ENCODE peak calls at places on chromosome 11, in seven cellular contexts. U is Peyer's patch, J is upper lobe of left lung, Y is WERI-Rb-1, V is SJSA1, Q is body of pancreas, X is lower lobe of right lung. D is an unnamed sample. For H3K36me3 and H3K9me3, the result is how much of the 10 kb centered on the place peaks cover.

GRCh38 chr11:133479209-133479608 is 53.1 kb downstream of the OPCML start:
- DNase-seq in U (no peak), J (no peak), Y (no peak), V (no peak), Q (no peak), X (no peak), D (no peak)

GRCh38 chr11:117199061-117199915 is at the start of gene TAGLN:
- DNase-seq in U (no peak), J (peak), Y (no peak), V (peak), Q (peak), X (peak), D (peak)

GRCh38 chr11:24068197-24068596 is 428.7 kb upstream of the LUZP2 start:
- DNase-seq in U (no peak), J (no peak), Y (no peak), V (no peak), Q (no peak), X (no peak), D (no peak)

GRCh38 chr11:27857014-27857413 is 156.8 kb upstream of the BDNF start:
- DNase-seq in U (no peak), J (no peak), Y (no peak), V (no peak), Q (no peak), X (no peak), D (no peak)

GRCh38 chr11:6637871-6638270 is 17.7 kb downstream of the DCHS1 start:
- DNase-seq in U (no peak), J (no peak), Y (no peak), V (no peak), Q (no peak), X (no peak), D (no peak)

GRCh38 chr11:93085097-93085496 is 112.7 kb downstream of the SLC36A4 start:
- DNase-seq in U (no peak), J (no peak), Y (no peak), V (no peak), Q (no peak), X (no peak), D (no peak)

GRCh38 chr11:74615311-74615710 is 22.9 kb downstream of the POLD3 start:
- DNase-seq in U (no peak), J (no peak), Y (no peak), V (no peak), Q (no peak), X (no peak), D (no peak)

GRCh38 chr11:46677991-46678740 is 22.3 kb downstream of the ARHGAP1 start:
- DNase-seq in U (no peak), J (no peak), Y (peak), V (no peak), Q (no peak), X (no peak), D (no peak)

GRCh38 chr11:40306938-40307548 is 1152.4 kb downstream of the LRRC4C start:
- DNase-seq in U (no peak), J (no peak), Y (no peak), V (peak), Q (no peak), X (no peak), D (peak)

GRCh38 chr11:101692980-101693379 is 109.2 kb upstream of the TRPC6 start:
- DNase-seq in U (no peak), J (no peak), Y (no peak), V (no peak), Q (no peak), X (no peak), D (no peak)

GRCh38 chr11:2510626-2511402 is 66.0 kb downstream of the KCNQ1 start:
- DNase-seq in U (peak), J (peak), Y (no peak), V (no peak), Q (peak), X (peak), D (no peak)

GRCh38 chr11:108115495-108116140 is 5.7 kb upstream of the ACAT1 start:
- DNase-seq in U (peak), J (no peak), Y (no peak), V (no peak), Q (peak), X (peak), D (peak)

GRCh38 chr11:65915821-65916251 is 3.0 kb downstream of the C11orf68 start:
- DNase-seq in U (peak), J (peak), Y (no peak), V (peak), Q (peak), X (peak), D (peak)

GRCh38 chr11:2801711-2802388 is 83.7 kb downstream of the CDKN1C start:
- DNase-seq in U (peak), J (peak), Y (peak), V (no peak), Q (peak), X (peak), D (no peak)

GRCh38 chr11:4610258-4610935 is 2.4 kb upstream of the TRIM68 start:
- DNase-seq in U (no peak), J (no peak), Y (no peak), V (no peak), Q (no peak), X (no peak), D (no peak)

GRCh38 chr11:57161351-57161750 is 20.4 kb upstream of the LRRC55 start:
- DNase-seq in U (no peak), J (no peak), Y (no peak), V (no peak), Q (no peak), X (no peak), D (no peak)

GRCh38 chr11:704799-705645 is 1.0 kb upstream of the EPS8L2 start:
- DNase-seq in U (no peak), J (peak), Y (no peak), V (no peak), Q (peak), X (peak), D (no peak)

GRCh38 chr11:17019231-17019630 is 5.0 kb upstream of the PLEKHA7 start:
- DNase-seq in U (no peak), J (no peak), Y (no peak), V (no peak), Q (no peak), X (no peak), D (no peak)

GRCh38 chr11:75531325-75531724 is 5.6 kb upstream of the GDPD5 start:
- DNase-seq in U (no peak), J (no peak), Y (no peak), V (no peak), Q (no peak), X (no peak), D (no peak)

GRCh38 chr11:61472282-61472681 is 36.3 kb upstream of the LRRC10B start:
- DNase-seq in U (no peak), J (no peak), Y (no peak), V (no peak), Q (no peak), X (peak), D (no peak)

GRCh38 chr11:74025467-74026166 is 16.7 kb upstream of the UCP3 start:
- DNase-seq in U (no peak), J (no peak), Y (no peak), V (peak), Q (no peak), X (no peak), D (no peak)

GRCh38 chr11:71500601-71501021 is 26.5 kb upstream of the KRTAP5-7 start:
- DNase-seq in U (no peak), J (no peak), Y (no peak), V (no peak), Q (no peak), X (no peak), D (no peak)

GRCh38 chr11:536841-537621 is at the start of gene LRRC56:
- DNase-seq in U (peak), J (peak), Y (peak), V (no peak), Q (peak), X (peak), D (peak)

GRCh38 chr11:13229675-13230359 is 47.8 kb upstream of the BMAL1 start:
- DNase-seq in U (no peak), J (no peak), Y (no peak), V (no peak), Q (no peak), X (no peak), D (peak)

GRCh38 chr11:114928260-114928870 is 250.0 kb downstream of the NXPE2 start:
- DNase-seq in U (no peak), J (no peak), Y (peak), V (no peak), Q (no peak), X (no peak), D (no peak)

GRCh38 chr11:115226556-115226955 is 277.7 kb downstream of the CADM1 start:
- DNase-seq in U (no peak), J (no peak), Y (no peak), V (peak), Q (no peak), X (peak), D (peak)

GRCh38 chr11:118705796-118706545 is 26.5 kb upstream of the TREH start:
- DNase-seq in U (peak), J (no peak), Y (no peak), V (no peak), Q (no peak), X (no peak), D (peak)

GRCh38 chr11:12716816-12717215 is 42.6 kb downstream of the TEAD1 start:
- DNase-seq in U (no peak), J (no peak), Y (no peak), V (no peak), Q (no peak), X (no peak), D (no peak)

GRCh38 chr11:64281957-64282770 is 2.3 kb downstream of the BAD start:
- DNase-seq in U (no peak), J (no peak), Y (no peak), V (no peak), Q (no peak), X (no peak), D (no peak)

GRCh38 chr11:3866206-3866605 is 10.7 kb downstream of the STIM1 start:
- DNase-seq in U (no peak), J (no peak), Y (no peak), V (no peak), Q (no peak), X (peak), D (no peak)

GRCh38 chr11:34149274-34149673 is 43.8 kb downstream of the NAT10 start:
- DNase-seq in U (no peak), J (no peak), Y (peak), V (no peak), Q (no peak), X (peak), D (no peak)

GRCh38 chr11:6249822-6250555 is 9.6 kb upstream of the CCKBR start:
- DNase-seq in U (no peak), J (no peak), Y (no peak), V (no peak), Q (peak), X (no peak), D (peak)

GRCh38 chr11:131463609-131464008 is 93.2 kb downstream of the NTM start:
- DNase-seq in U (no peak), J (peak), Y (no peak), V (no peak), Q (no peak), X (no peak), D (no peak)

GRCh38 chr11:5204787-5205186 is 4.3 kb upstream of the OR51V1 start:
- DNase-seq in U (no peak), J (no peak), Y (peak), V (peak), Q (no peak), X (no peak), D (peak)

GRCh38 chr11:27471588-27472397 is 797 bp downstream of the LGR4 start:
- DNase-seq in U (peak), J (peak), Y (peak), V (no peak), Q (peak), X (peak), D (peak)

GRCh38 chr11:69452589-69452988 is 28.9 kb upstream of the LINC01488 start:
- DNase-seq in U (no peak), J (no peak), Y (no peak), V (no peak), Q (no peak), X (no peak), D (no peak)

GRCh38 chr11:107998761-107999160 is 9.9 kb upstream of the CUL5 start:
- DNase-seq in U (no peak), J (no peak), Y (no peak), V (no peak), Q (no peak), X (no peak), D (no peak)

GRCh38 chr11:44007746-44008501 is 39.9 kb upstream of the ACCSL start:
- DNase-seq in U (no peak), J (no peak), Y (no peak), V (peak), Q (no peak), X (no peak), D (no peak)

GRCh38 chr11:62573592-62574362 is at the start of gene EEF1G:
- DNase-seq in U (peak), J (peak), Y (peak), V (peak), Q (peak), X (peak), D (peak)
- H3K36me3 ChIP-seq in U (under half), J (under half), Y (half or more), V (half or more), Q (under half), X (half or more), D (under half)

DNA sequence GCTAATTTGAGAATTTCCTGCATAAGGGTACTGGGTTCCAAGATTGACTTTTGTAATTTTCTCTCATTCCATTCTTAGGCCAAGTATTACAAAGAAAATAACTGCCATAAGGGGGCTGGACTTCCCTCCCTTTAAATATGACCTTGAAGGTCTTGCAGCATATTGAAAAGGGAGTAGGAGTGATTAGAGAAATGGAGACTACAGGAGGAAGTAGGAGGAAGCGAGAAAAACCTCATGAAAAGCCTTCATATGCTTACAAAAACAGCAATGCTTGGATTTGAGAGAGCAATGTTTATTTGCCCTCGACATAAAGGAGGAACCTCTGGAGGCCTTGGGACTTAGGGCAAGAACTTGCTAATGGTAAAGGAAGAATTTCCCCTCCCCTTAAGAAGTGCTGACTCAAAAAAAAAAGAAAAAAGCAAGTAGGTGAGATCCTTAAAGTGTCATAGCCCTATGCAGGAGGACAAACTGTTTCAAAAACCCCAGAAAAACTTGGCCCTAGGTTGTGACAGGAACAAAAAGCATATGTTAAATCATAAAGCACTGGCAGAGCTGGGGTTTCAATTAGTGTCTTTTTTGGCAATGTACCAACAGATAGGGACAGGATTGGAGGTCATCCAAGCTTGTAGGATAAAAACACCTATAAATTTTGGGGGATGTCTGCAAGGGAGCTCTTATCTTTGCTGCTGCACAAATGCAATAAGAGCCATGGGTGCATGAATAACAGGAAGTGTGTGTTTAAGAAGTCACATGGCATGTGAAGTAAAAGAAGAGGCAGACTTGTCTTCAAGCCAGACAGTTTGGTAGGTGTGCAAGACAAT is 4.9 kb downstream of the GLYAT start:
- DNase-seq in U (no peak), J (no peak), Y (no peak), V (no peak), Q (no peak), X (no peak), D (no peak)
- H3K9me3 ChIP-seq in U (under half), J (under half), Y (under half), V (under half), Q (under half), X (under half), D (under half)

DNA sequence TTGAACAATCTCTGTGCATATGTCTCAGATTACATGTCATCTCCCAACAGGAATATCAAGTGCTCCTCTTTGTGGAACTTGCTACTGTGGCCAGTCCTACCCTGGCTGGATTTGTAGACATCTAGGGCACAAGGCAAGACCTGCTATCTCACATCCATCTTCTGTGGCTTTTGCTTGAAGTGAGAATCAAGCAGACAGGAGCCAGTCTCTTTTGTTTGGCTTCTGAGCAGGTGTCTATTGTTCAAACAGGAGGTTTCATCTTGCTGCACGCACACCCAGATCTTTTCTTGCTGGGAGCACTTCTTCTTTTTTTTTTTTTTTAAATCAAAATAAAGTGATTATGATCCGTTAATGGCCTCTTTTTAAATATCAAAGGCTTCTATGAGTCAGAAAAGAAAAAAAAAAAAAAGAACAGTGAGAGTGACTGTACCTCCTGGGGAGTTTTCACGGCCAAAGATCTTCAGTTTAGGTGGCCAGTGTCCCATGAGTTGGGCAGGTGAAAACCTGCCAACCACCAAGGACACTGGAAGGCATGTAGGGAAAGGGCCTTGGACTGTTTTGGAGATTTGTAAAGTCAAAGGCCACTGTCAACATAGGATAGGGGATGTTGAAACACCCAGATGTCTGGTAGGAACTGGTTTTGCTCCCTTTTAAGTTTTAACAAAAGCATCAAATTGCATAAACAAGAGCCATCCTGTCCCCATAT is 78.1 kb downstream of the CD44 start:
- DNase-seq in U (no peak), J (no peak), Y (no peak), V (no peak), Q (peak), X (no peak), D (no peak)
- H3K36me3 ChIP-seq in U (under half), J (under half), Y (under half), V (half or more), Q (under half), X (half or more), D (under half)

DNA sequence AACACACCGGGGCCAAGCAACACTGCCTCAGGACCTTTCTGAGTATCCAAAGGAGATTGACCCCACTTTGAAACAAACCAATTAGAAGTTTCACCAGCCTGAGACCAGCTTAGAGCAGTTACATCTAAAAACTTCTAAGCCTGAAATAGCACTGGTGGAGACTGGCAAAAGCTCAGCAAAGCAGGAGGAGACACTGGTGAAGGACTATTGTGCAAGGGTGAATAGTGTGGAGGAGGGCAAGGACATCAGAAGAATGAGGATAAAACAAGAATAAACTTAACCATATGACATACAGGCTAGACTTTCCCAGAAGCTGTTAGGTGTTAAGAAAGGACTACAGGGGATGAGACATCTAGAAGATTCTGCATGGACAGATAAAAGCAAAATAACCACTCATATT is 152.4 kb downstream of the FCHSD2 start:
- DNase-seq in U (no peak), J (no peak), Y (no peak), V (no peak), Q (no peak), X (no peak), D (no peak)
- H3K9me3 ChIP-seq in U (under half), J (under half), Y (under half), V (under half), Q (under half), X (under half), D (under half)

DNA sequence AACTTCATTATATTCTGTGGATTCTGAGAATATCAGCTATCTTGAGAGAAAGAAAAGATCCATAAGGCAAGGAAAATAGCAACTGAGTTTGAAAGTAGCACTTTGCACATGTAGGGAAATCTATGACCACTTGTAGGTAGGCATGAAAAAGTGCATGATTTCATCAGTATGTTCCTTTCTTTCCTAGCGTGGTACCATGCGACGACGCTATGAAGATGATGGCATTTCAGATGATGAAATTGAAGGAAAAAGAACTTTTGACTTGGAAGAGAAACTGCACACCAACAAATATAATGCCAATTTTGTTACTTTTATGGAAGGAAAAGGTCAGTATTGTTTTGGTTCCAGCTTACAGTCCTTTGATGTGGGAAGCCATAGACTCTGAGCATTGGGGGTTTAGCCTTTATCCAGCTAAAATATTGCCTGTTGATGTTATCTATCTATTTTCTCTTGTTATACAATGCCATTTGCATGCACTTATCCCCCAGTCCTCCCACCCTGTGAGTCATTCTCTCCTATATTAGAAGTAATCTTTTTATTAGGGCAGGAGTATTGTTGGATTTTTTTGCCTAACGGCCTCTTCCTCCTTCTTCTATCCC is 60.9 kb downstream of the KDM2A start:
- DNase-seq in U (no peak), J (no peak), Y (no peak), V (peak), Q (no peak), X (no peak), D (no peak)
- H3K36me3 ChIP-seq in U (under half), J (under half), Y (half or more), V (under half), Q (under half), X (half or more), D (under half)

D was measured in SJCRH30.